ENCODE peak calls at places on chromosomes 13 and 19, in nine cellular contexts. One of them, this sample, is unnamed.

GRCh38 chr13:49259586-49259985 is 11.9 kb downstream of the CDADC1 start:
- DNase-seq in HFF-Myc: no peak
- DNase-seq in GM03348: no peak
- DNase-seq in DMS 273 treated with DMSO at 0.1 percent for 48 hours: no peak
- DNase-seq in ovary: no peak
- DNase-seq in hepatocyte: no peak
- DNase-seq in RKO: no peak
- DNase-seq in neuronal stem cell: no peak
- DNase-seq in transverse colon: no peak
- DNase-seq in this sample: no peak

GRCh38 chr13:108365255-108365654 is 95.7 kb downstream of the TNFSF13B start:
- DNase-seq in transverse colon: no peak
- DNase-seq in DMS 273 treated with DMSO at 0.1 percent for 48 hours: no peak
- DNase-seq in RKO: no peak
- DNase-seq in ovary: no peak
- DNase-seq in neuronal stem cell: no peak
- DNase-seq in GM03348: no peak
- DNase-seq in HFF-Myc: no peak
- DNase-seq in hepatocyte: no peak
- DNase-seq in this sample: no peak

GRCh38 chr19:40413291-40413994 is at the start of gene PRX:
- DNase-seq in ovary: no peak
- DNase-seq in HFF-Myc: no peak
- DNase-seq in transverse colon: no peak
- DNase-seq in hepatocyte: no peak
- DNase-seq in DMS 273 treated with DMSO at 0.1 percent for 48 hours: no peak
- DNase-seq in GM03348: no peak
- DNase-seq in RKO: no peak
- DNase-seq in neuronal stem cell: no peak
- DNase-seq in this sample: no peak

GRCh38 chr13:67156718-67157049 is 73.5 kb downstream of the PCDH9 start:
- DNase-seq in RKO: no peak
- DNase-seq in DMS 273 treated with DMSO at 0.1 percent for 48 hours: no peak
- DNase-seq in GM03348: no peak
- DNase-seq in hepatocyte: no peak
- DNase-seq in transverse colon: no peak
- DNase-seq in ovary: no peak
- DNase-seq in neuronal stem cell: no peak
- DNase-seq in HFF-Myc: no peak
- DNase-seq in this sample: no peak

GRCh38 chr19:30317403-30317802 is 54.8 kb upstream of the ZNF536 start:
- DNase-seq in GM03348: no peak
- DNase-seq in DMS 273 treated with DMSO at 0.1 percent for 48 hours: no peak
- DNase-seq in transverse colon: no peak
- DNase-seq in ovary: no peak
- DNase-seq in HFF-Myc: no peak
- DNase-seq in RKO: no peak
- DNase-seq in hepatocyte: no peak
- DNase-seq in neuronal stem cell: no peak
- DNase-seq in this sample: no peak

GRCh38 chr13:68888832-68889231 is 1218.8 kb upstream of the ATXN8OS start:
- DNase-seq in hepatocyte: no peak
- DNase-seq in transverse colon: no peak
- DNase-seq in HFF-Myc: no peak
- DNase-seq in GM03348: no peak
- DNase-seq in RKO: no peak
- DNase-seq in neuronal stem cell: no peak
- DNase-seq in ovary: no peak
- DNase-seq in DMS 273 treated with DMSO at 0.1 percent for 48 hours: no peak
- DNase-seq in this sample: no peak

GRCh38 chr13:46146898-46147297 is 35.1 kb downstream of the LCP1 start:
- DNase-seq in neuronal stem cell: no peak
- DNase-seq in ovary: no peak
- DNase-seq in transverse colon: no peak
- DNase-seq in RKO: no peak
- DNase-seq in GM03348: peak; percentile 61
- DNase-seq in DMS 273 treated with DMSO at 0.1 percent for 48 hours: no peak
- DNase-seq in HFF-Myc: no peak
- DNase-seq in hepatocyte: peak; percentile 52
- DNase-seq in this sample: peak; percentile 28

GRCh38 chr13:48818495-48818961 is 157.2 kb upstream of the FNDC3A start:
- DNase-seq in DMS 273 treated with DMSO at 0.1 percent for 48 hours: no peak
- DNase-seq in transverse colon: no peak
- DNase-seq in hepatocyte: peak; percentile 68
- DNase-seq in neuronal stem cell: no peak
- DNase-seq in GM03348: peak; percentile 68
- DNase-seq in RKO: peak; percentile 72
- DNase-seq in HFF-Myc: peak; percentile 91
- DNase-seq in ovary: no peak
- DNase-seq in this sample: no peak

GRCh38 chr19:28700176-28700575 is 512.8 kb downstream of the UQCRFS1 start:
- DNase-seq in DMS 273 treated with DMSO at 0.1 percent for 48 hours: no peak
- DNase-seq in transverse colon: no peak
- DNase-seq in neuronal stem cell: no peak
- DNase-seq in hepatocyte: no peak
- DNase-seq in GM03348: no peak
- DNase-seq in HFF-Myc: no peak
- DNase-seq in ovary: no peak
- DNase-seq in RKO: no peak
- DNase-seq in this sample: no peak

GRCh38 chr19:10508707-10509106 is 5.6 kb upstream of the KEAP1 start:
- DNase-seq in transverse colon: no peak
- DNase-seq in ovary: no peak
- DNase-seq in neuronal stem cell: no peak
- DNase-seq in HFF-Myc: no peak
- DNase-seq in hepatocyte: no peak
- DNase-seq in DMS 273 treated with DMSO at 0.1 percent for 48 hours: no peak
- DNase-seq in RKO: no peak
- DNase-seq in GM03348: no peak
- DNase-seq in this sample: no peak